ENCODE peak calls at places on chromosomes 6 and 20, in four cellular contexts. B is HCT116, R is lung, I is A673. U is an unnamed sample.

GRCh38 chr6:15426926-15427325 is 181.1 kb downstream of the JARID2 start:
- DNase-seq in B (no peak), R (no peak), I (no peak), U (no peak)

GRCh38 chr6:165969184-165969583 is 198.5 kb downstream of the TBXT start:
- DNase-seq in B (no peak), I (no peak), R (no peak), U (peak; percentile 5)

GRCh38 chr20:63132715-63133471 is 83.0 kb downstream of the YTHDF1 start:
- DNase-seq in I (no peak), R (no peak), B (no peak), U (no peak)

GRCh38 chr6:29376003-29376402 is 912 bp upstream of the OR12D3 start:
- DNase-seq in I (peak; percentile 19), B (peak; percentile 19), R (no peak), U (no peak)

GRCh38 chr6:73712536-73712935 is 16.5 kb downstream of the CD109 start:
- DNase-seq in I (no peak), R (no peak), B (no peak), U (no peak)

GRCh38 chr6:152981219-152981618 is 1.6 kb downstream of the FBXO5 start:
- DNase-seq in R (no peak), B (no peak), I (no peak), U (no peak)

GRCh38 chr20:25310268-25310920 is 62.5 kb downstream of the PYGB start:
- DNase-seq in B (peak; percentile 73), I (peak; percentile 45), R (peak; percentile 48), U (peak; percentile 95)

GRCh38 chr20:821083-822065 is 12.1 kb upstream of the FAM110A start:
- DNase-seq in R (no peak), I (no peak), B (no peak), U (no peak)

GRCh38 chr6:35948725-35949124 is 27.8 kb upstream of the SRPK1 start:
- DNase-seq in R (no peak), B (peak; percentile 40), I (peak; percentile 34), U (no peak)

DNA sequence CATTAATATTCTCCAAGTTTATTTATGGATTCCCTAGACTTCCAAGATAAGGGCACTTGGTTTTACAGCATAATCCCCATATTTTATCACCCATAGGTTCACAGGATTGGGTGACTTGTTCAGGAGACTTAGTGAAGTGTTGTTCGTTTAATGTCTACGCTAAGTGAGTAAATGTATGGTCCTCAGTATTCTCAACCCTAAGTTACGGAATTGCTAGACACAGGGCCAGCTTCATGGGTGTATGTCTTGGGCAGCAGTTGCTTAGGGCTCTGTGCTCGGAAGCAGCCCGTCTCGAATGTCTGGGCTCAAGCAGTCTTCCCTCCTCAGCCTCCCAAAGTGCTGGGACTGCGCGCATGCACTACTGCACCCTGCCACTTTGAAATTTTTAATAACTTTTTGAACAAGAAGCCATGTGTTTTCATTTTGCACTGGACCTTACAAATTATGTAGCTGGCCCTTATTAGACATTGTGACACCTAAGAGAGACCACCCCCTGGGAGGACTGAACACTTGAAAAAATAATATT is 91.5 kb upstream of the ZNF217 start:
- DNase-seq in I (no peak), B (no peak), R (no peak), U (no peak)
- H3K4me1 ChIP-seq in I (peaks cover 2% of the 10 kb centered on the region), B (peaks cover under 1% of the 10 kb centered on the region), R (no peaks in the 10 kb centered on the region), U (no peaks in the 10 kb centered on the region)

GRCh38 chr6:752438-752837 is 59.5 kb upstream of the EXOC2 start:
- DNase-seq in R (no peak), I (no peak), B (no peak), U (no peak)

GRCh38 chr6:753486-753885 is 60.5 kb upstream of the EXOC2 start:
- DNase-seq in R (no peak), I (no peak), B (no peak), U (no peak)

GRCh38 chr6:756224-756623 is 63.3 kb upstream of the EXOC2 start:
- DNase-seq in B (no peak), I (no peak), R (no peak), U (no peak)

GRCh38 chr6:751765-752164 is 58.8 kb upstream of the EXOC2 start:
- DNase-seq in B (no peak), R (no peak), I (no peak), U (no peak)

DNA sequence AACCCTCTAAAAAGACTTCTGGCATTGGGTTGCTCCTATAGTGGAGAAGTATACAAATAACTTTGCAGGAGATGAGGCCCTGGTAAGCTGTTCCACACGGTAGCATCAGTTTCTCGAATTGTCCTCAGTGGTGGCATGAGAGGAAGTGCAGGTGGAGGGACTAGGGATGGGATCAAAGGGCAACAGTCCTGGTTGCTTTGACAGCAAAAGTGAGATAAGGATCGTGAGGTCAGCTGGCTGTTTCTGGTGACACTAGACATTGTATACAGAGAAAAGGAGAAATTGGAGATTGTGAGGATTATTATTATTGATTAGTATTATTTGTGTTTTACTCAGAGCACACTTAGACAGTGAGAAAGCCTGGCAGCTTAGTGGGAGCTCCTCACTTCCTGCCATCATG is 61.3 kb upstream of the EXOC2 start:
- DNase-seq in R (no peak), B (no peak), I (no peak), U (no peak)
- H3K4me1 ChIP-seq in R (no peaks in the 10 kb centered on the region), B (no peaks in the 10 kb centered on the region), I (no peaks in the 10 kb centered on the region), U (no peaks in the 10 kb centered on the region)

GRCh38 chr6:167757291-167757690 is 69.4 kb upstream of the AFDN start:
- DNase-seq in R (no peak), B (no peak), I (no peak), U (no peak)
- H3K4me1 ChIP-seq in R (peaks cover 4% of the 10 kb centered on the region), B (no peaks in the 10 kb centered on the region), I (no peaks in the 10 kb centered on the region), U (no peaks in the 10 kb centered on the region)

DNA sequence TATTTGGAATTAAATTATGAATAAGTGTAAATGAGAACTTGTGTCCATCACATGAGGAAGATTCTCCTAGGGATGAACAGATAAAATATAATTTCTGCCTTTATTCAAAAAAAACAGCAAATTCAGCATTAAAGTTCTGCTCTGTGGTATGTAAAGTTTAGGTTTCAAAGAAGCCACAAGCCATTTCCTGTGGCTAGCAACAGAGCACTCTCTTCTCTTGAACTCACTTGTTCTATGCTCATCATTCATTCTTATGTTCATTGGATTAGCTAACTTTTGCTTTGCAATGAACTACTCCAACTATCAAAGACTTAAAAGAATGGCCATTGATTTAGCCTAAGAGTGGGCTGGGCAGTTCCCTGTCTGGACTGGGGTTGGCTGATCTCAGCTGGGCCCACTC is 20.8 kb upstream of the SNRPB2 start:
- DNase-seq in I (no peak), R (no peak), B (no peak), U (peak; percentile 27)
- H3K4me1 ChIP-seq in I (no peaks in the 10 kb centered on the region), R (no peaks in the 10 kb centered on the region), B (no peaks in the 10 kb centered on the region), U (no peaks in the 10 kb centered on the region)

U was measured in small intestine.